ENCODE peak calls at places on chromosome 5, in eight cellular contexts. L is prostate gland, Z is OCI-LY7, X is left ventricle myocardium inferior, C is neuronal stem cell, B is DND-41, S is heart right ventricle, T is mesenchymal stem cell. E is an unnamed sample.
A peak's percentile ranks its signal among the peaks of the same experiment; 100 is the strongest.

GRCh38 chr5:160970605-160971191 is 118.7 kb upstream of the ATP10B start:
- DNase-seq in L (no peak), Z (peak; percentile 53), X (no peak), C (no peak), B (no peak), S (no peak), T (no peak), E (peak; percentile 49)

GRCh38 chr5:148401604-148402003 is 17.8 kb downstream of the FBXO38 start:
- DNase-seq in L (no peak), Z (no peak), X (no peak), C (no peak), B (no peak), S (no peak), T (peak; percentile 36), E (no peak)

GRCh38 chr5:150085191-150085912 is 1.0 kb downstream of the CSF1R start:
- DNase-seq in L (no peak), Z (no peak), X (no peak), C (no peak), B (no peak), S (no peak), T (no peak), E (no peak)

GRCh38 chr5:90615355-90615754 is 56.8 kb downstream of the ADGRV1 start:
- DNase-seq in L (no peak), Z (no peak), X (no peak), C (no peak), B (no peak), S (no peak), T (no peak), E (no peak)

GRCh38 chr5:178564842-178565550 is 25.2 kb downstream of the COL23A1 start:
- DNase-seq in L (no peak), Z (no peak), X (no peak), C (no peak), B (no peak), S (no peak), T (no peak), E (no peak)

GRCh38 chr5:65334077-65334476 is 147.6 kb downstream of the ADAMTS6 start:
- DNase-seq in L (no peak), Z (no peak), X (no peak), C (no peak), B (no peak), S (no peak), T (no peak), E (no peak)

GRCh38 chr5:130514984-130515690 is 610.9 kb downstream of the CHSY3 start:
- DNase-seq in L (no peak), Z (no peak), X (no peak), C (no peak), B (no peak), S (no peak), T (peak; percentile 77), E (no peak)

GRCh38 chr5:65061250-65061973 is 292.7 kb downstream of the CWC27 start:
- DNase-seq in L (no peak), Z (peak; percentile 97), X (no peak), C (no peak), B (peak; percentile 41), S (no peak), T (no peak), E (no peak)

GRCh38 chr5:175809531-175810121 is 61.8 kb upstream of the CPLX2 start:
- DNase-seq in L (no peak), Z (no peak), X (no peak), C (no peak), B (no peak), S (no peak), T (peak; percentile 53), E (no peak)

GRCh38 chr5:163408311-163408923 is 29.0 kb upstream of the CCNG1 start:
- DNase-seq in L (peak; percentile 31), Z (peak; percentile 69), X (peak; percentile 39), C (peak; percentile 66), B (peak; percentile 60), S (peak; percentile 20), T (peak; percentile 54), E (peak; percentile 62)

GRCh38 chr5:43034591-43034968 is 5.5 kb downstream of the ANXA2R start:
- DNase-seq in L (no peak), Z (peak; percentile 40), X (no peak), C (no peak), B (peak; percentile 60), S (no peak), T (peak; percentile 58), E (peak; percentile 20)

GRCh38 chr5:100900796-100901731 is 2.0 kb downstream of the ST8SIA4 start:
- DNase-seq in L (peak; percentile 36), Z (peak; percentile 95), X (peak; percentile 71), C (peak; percentile 56), B (peak; percentile 97), S (peak; percentile 70), T (peak; percentile 69), E (peak; percentile 78)

GRCh38 chr5:171640396-171640981 is 145.1 kb upstream of the SMIM23 start:
- DNase-seq in L (no peak), Z (no peak), X (peak; percentile 56), C (no peak), B (no peak), S (peak; percentile 49), T (peak; percentile 2), E (no peak)

GRCh38 chr5:3317051-3317795 is 278.4 kb upstream of the IRX1 start:
- DNase-seq in L (no peak), Z (no peak), X (no peak), C (no peak), B (no peak), S (no peak), T (no peak), E (no peak)

GRCh38 chr5:3321923-3322322 is 273.7 kb upstream of the IRX1 start:
- DNase-seq in L (no peak), Z (no peak), X (no peak), C (no peak), B (no peak), S (no peak), T (no peak), E (no peak)

GRCh38 chr5:3322642-3323041 is 273.0 kb upstream of the IRX1 start:
- DNase-seq in L (no peak), Z (no peak), X (no peak), C (no peak), B (no peak), S (no peak), T (no peak), E (no peak)

GRCh38 chr5:3323144-3323543 is 272.5 kb upstream of the IRX1 start:
- DNase-seq in L (no peak), Z (no peak), X (no peak), C (no peak), B (no peak), S (no peak), T (no peak), E (no peak)

GRCh38 chr5:3320317-3320865 is 275.2 kb upstream of the IRX1 start:
- DNase-seq in L (no peak), Z (no peak), X (no peak), C (no peak), B (no peak), S (no peak), T (no peak), E (no peak)
- H3K9me3 ChIP-seq in L (no peaks in the 10 kb centered on the region), Z (peaks cover 12% of the 10 kb centered on the region), X (no peaks in the 10 kb centered on the region), C (peaks cover 5% of the 10 kb centered on the region), B (no peaks in the 10 kb centered on the region), S (no peaks in the 10 kb centered on the region), T (no peaks in the 10 kb centered on the region), E (no peaks in the 10 kb centered on the region)

GRCh38 chr5:141319202-141319601 is 1.4 kb downstream of the TAF7 start:
- DNase-seq in L (no peak), Z (no peak), X (no peak), C (no peak), B (no peak), S (no peak), T (no peak), E (no peak)

GRCh38 chr5:141322261-141322660 is 1.7 kb upstream of the TAF7 start:
- DNase-seq in L (no peak), Z (no peak), X (no peak), C (no peak), B (no peak), S (no peak), T (no peak), E (no peak)

GRCh38 chr5:141320225-141321169 is at the start of gene TAF7:
- DNase-seq in L (peak; percentile 80), Z (peak; percentile 97), X (peak; percentile 89), C (peak; percentile 93), B (peak; percentile 89), S (peak; percentile 93), T (peak; percentile 93), E (peak; percentile 96)

GRCh38 chr5:141313711-141314110 is 6.9 kb downstream of the TAF7 start:
- DNase-seq in L (no peak), Z (no peak), X (no peak), C (no peak), B (no peak), S (no peak), T (no peak), E (no peak)

DNA sequence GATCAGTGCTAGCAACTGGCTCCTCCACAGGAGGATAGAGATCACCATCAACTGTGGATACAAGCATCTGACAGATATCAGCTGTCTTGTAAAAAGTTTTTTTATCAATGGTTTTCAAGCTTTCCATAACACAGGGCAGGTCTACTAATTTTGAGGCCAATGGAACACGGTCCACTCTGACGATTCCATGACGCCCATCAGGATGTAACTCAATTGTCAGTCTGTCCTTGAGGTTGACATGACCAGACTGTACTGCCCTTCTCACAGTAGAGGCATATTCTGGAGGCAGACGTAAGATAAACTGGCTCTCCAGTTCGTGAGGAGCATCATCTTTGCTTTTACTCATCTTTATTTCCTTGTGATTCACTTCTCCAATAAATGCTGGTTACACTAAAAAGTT is 885 bp downstream of the TAF7 start:
- DNase-seq in L (no peak), Z (no peak), X (no peak), C (no peak), B (no peak), S (no peak), T (no peak), E (no peak)
- H3K9me3 ChIP-seq in L (peaks cover 12% of the 10 kb centered on the region), Z (peaks cover 49% of the 10 kb centered on the region), X (peaks cover 68% of the 10 kb centered on the region), C (peaks cover 22% of the 10 kb centered on the region), B (peaks cover 41% of the 10 kb centered on the region), S (no peaks in the 10 kb centered on the region), T (peaks cover 59% of the 10 kb centered on the region), E (peaks cover 26% of the 10 kb centered on the region)

DNA sequence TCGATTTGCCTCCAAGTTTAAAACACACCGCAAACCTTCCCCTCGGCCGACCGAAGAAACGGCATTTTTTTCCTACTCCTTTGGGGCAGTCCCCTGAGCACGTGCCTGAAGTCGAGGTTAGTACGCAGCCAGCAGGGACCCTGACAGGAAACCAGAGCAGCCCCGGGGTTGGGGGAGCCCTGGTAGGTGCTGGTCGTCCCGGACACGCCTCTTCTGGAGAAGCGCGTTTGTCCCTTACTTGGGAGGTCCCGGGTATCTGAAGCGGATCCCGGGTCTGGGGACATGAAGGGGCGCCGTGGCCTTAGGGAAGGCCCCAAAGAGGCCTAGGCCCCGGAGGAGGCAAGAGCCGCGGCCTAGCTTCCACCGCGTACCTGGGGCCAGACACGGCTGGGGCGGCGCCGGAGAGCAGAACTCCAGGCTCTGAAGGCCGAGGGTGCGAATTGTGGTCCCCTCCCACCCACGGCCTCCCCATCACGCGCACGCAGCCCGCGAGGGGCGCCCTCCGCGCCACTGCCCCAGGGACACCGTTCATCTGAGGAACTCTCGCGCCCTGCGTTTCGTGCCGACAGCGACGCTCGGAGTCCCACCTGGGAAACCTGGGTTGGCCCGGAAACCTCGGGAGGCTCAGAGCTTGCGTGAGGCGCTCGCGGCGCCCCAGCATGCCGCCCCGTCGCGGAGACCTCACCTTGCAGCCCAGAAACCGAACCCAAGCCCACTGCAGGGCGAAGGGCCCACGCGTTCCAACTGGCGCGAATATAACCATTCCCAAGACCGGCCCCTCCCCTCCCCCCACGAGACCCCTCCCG is 10.4 kb downstream of the OTP start:
- DNase-seq in L (no peak), Z (no peak), X (no peak), C (no peak), B (no peak), S (no peak), T (no peak), E (peak; percentile 61)
- H3K9me3 ChIP-seq in L (no peaks in the 10 kb centered on the region), Z (no peaks in the 10 kb centered on the region), X (no peaks in the 10 kb centered on the region), C (no peaks in the 10 kb centered on the region), B (peaks cover 8% of the 10 kb centered on the region), S (no peaks in the 10 kb centered on the region), T (peaks cover 8% of the 10 kb centered on the region), E (no peaks in the 10 kb centered on the region)

GRCh38 chr5:124245276-124245675 is 501.2 kb downstream of the ZNF608 start:
- DNase-seq in L (no peak), Z (no peak), X (no peak), C (no peak), B (no peak), S (no peak), T (no peak), E (no peak)
- H3K9me3 ChIP-seq in L (no peaks in the 10 kb centered on the region), Z (no peaks in the 10 kb centered on the region), X (peaks cover 42% of the 10 kb centered on the region), C (peaks cover 9% of the 10 kb centered on the region), B (peaks cover 14% of the 10 kb centered on the region), S (no peaks in the 10 kb centered on the region), T (peaks cover 42% of the 10 kb centered on the region), E (peaks cover 23% of the 10 kb centered on the region)

E was measured in neural progenitor cell.